ENCODE peak calls at places on chromosomes 7 and 10, in ten cellular contexts. M is GM12865; T is brain microvascular endothelial cell; A is fibroblast of pulmonary artery; K is hepatocyte; V is CD8-positive, alpha-beta memory T cell; J is endothelial cell of umbilical vein; E is fibroblast of mammary gland; U is cardiac muscle cell; S is ascending aorta. Y is an unnamed sample.

GRCh38 chr10:30029890-30030261 is 29.5 kb downstream of the JCAD start:
- DNase-seq in E (no peak), T (no peak), A (no peak), S (no peak), V (no peak), K (no peak), J (no peak), M (no peak), U (no peak), Y (no peak)

GRCh38 chr7:128781126-128781525 is 5.5 kb upstream of the OPN1SW start:
- DNase-seq in K (no peak), M (no peak), J (no peak), A (peak), S (no peak), T (no peak), U (peak), E (peak), V (no peak), Y (no peak)

GRCh38 chr10:119693262-119693957 is 32.4 kb upstream of the INPP5F start:
- DNase-seq in V (no peak), U (no peak), K (no peak), S (no peak), T (no peak), M (peak), E (no peak), J (no peak), A (no peak), Y (no peak)

GRCh38 chr7:37833107-37833817 is 15.1 kb upstream of the NME8 start:
- DNase-seq in K (peak), T (peak), S (no peak), J (peak), A (peak), E (peak), V (peak), U (peak), M (peak), Y (peak)

GRCh38 chr7:96670338-96671289 is 39.0 kb downstream of the SEM1 start:
- DNase-seq in A (no peak), J (peak), V (no peak), S (no peak), M (no peak), K (no peak), E (no peak), U (no peak), T (no peak), Y (no peak)

GRCh38 chr10:102620138-102620591 is 24.1 kb upstream of the TRIM8 start:
- DNase-seq in S (no peak), T (no peak), A (no peak), M (no peak), V (no peak), K (no peak), E (no peak), J (no peak), U (peak), Y (no peak)

GRCh38 chr10:74754397-74754796 is 72.0 kb upstream of the KAT6B start:
- DNase-seq in A (no peak), J (no peak), E (no peak), T (no peak), V (no peak), U (no peak), K (no peak), S (no peak), M (no peak), Y (no peak)

GRCh38 chr7:40815512-40815911 is 680.7 kb downstream of the SUGCT start:
- DNase-seq in J (no peak), T (no peak), U (no peak), M (no peak), S (no peak), V (no peak), K (no peak), A (peak), E (peak), Y (no peak)

GRCh38 chr7:149783386-149784250 is 10.2 kb upstream of the ZNF467 start:
- DNase-seq in U (no peak), K (no peak), A (no peak), S (no peak), J (no peak), T (no peak), V (no peak), M (no peak), E (no peak), Y (peak)

DNA sequence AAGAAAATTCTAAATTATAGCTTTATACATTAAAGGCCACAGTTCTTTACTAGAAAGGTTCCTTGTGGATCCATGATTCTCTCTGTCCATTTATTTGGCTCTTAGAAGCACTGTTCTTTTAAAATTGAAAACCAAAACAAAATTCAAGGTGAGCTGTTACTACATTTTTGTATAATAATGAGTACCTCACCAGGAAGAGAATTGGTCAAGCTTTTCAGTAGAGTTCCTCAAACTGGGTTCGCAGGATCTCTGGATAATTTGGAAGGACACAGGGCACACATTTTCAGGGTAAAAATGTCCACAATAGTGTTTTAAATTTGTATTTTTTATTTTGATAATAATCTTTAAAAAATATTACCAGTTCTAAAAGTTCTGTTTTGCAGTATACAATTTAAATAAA is 93.0 kb downstream of the PPP1R3A start:
- DNase-seq in J (no peak), V (no peak), S (no peak), A (no peak), E (no peak), K (no peak), M (no peak), U (no peak), T (no peak), Y (no peak)
- H3K4me3 ChIP-seq in J (no peak), V (no peak), S (no peak), A (no peak), E (no peak), K (no peak), M (no peak), U (no peak), T (no peak), Y (no peak)

GRCh38 chr7:39700165-39700564 is 76.8 kb downstream of the RALA start:
- DNase-seq in J (no peak), M (no peak), V (no peak), E (no peak), A (no peak), S (no peak), T (no peak), U (no peak), K (no peak), Y (no peak)
- H3K4me3 ChIP-seq in J (no peak), M (no peak), V (no peak), E (no peak), A (no peak), S (no peak), T (no peak), U (no peak), K (no peak), Y (no peak)

GRCh38 chr10:68870545-68871104 is 30.5 kb upstream of the DDX50 start:
- DNase-seq in U (no peak), M (peak), E (no peak), J (no peak), A (no peak), V (no peak), T (no peak), K (no peak), S (no peak), Y (no peak)

GRCh38 chr10:68871105-68871711 is 29.9 kb upstream of the DDX50 start:
- DNase-seq in U (peak), T (peak), K (peak), A (peak), V (no peak), M (no peak), S (no peak), E (peak), J (no peak), Y (peak)

GRCh38 chr10:68869623-68870022 is 31.5 kb upstream of the DDX50 start:
- DNase-seq in T (no peak), K (no peak), A (peak), M (no peak), V (no peak), S (no peak), E (peak), J (no peak), U (peak), Y (no peak)

GRCh38 chr10:68870061-68870460 is 31.1 kb upstream of the DDX50 start:
- DNase-seq in U (no peak), K (no peak), T (no peak), J (no peak), S (no peak), E (peak), V (no peak), A (no peak), M (no peak), Y (no peak)

GRCh38 chr10:68871731-68872342 is 29.3 kb upstream of the DDX50 start:
- DNase-seq in T (peak), M (no peak), E (peak), S (no peak), V (no peak), J (no peak), U (peak), K (peak), A (peak), Y (peak)
- H3K4me3 ChIP-seq in T (no peak), M (no peak), E (no peak), S (no peak), V (no peak), J (no peak), U (no peak), K (no peak), A (no peak), Y (peak)

GRCh38 chr10:132329565-132330485 is 2.2 kb upstream of the LRRC27 start:
- DNase-seq in S (no peak), K (no peak), A (peak), E (peak), V (peak), M (peak), T (peak), U (peak), J (peak), Y (no peak)
- H3K4me3 ChIP-seq in S (peak), K (peak), A (peak), E (peak), V (peak), M (peak), T (peak), U (no peak), J (peak), Y (peak)

DNA sequence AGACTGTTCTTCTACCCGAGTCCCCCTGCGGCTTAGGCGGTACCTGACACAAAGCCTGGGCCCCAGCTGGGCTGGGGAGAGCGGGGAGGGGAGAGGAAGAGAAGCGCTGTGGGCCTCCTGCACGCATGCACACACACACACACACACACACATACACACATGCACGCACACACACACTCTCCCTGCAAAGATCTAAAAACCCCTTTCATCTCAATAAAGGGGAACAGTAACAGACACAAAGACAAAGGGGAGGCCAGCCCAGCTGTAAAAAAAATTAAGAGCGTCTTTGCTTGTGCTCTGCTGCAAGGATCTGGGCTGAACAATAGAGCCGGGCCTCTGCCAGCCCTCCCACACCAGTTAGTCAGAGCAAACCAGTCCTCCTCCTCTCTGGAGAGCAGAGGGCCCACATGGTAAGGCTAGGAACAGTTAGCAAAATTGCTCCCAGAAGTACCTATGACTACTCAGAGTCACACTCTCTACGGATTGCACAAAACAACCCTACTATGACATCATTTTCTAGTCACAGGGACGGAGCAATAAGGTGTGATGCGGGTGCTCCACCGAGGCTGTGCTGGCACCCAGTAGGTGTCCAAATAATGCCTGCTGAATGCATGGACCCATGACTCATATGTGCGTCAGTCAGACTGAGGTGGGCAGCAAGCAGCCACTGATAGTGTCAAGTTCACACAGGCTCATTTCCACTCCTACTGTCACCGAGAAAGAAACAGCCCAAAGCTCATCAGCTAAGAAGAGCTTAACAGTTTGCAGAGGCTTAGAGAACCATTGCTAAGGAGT is 9.2 kb downstream of the ITPRIP start:
- DNase-seq in J (peak), V (peak), U (peak), A (peak), S (peak), K (peak), E (peak), T (peak), M (peak), Y (peak)
- H3K4me3 ChIP-seq in J (no peak), V (peak), U (no peak), A (peak), S (peak), K (no peak), E (peak), T (peak), M (no peak), Y (peak)

GRCh38 chr10:133327651-133328357 is 8.9 kb downstream of the CALY start:
- DNase-seq in U (no peak), A (no peak), E (peak), S (no peak), J (no peak), T (no peak), K (no peak), V (no peak), M (no peak), Y (no peak)

GRCh38 chr10:133332936-133333699 is 3.6 kb downstream of the CALY start:
- DNase-seq in J (no peak), V (no peak), K (no peak), U (no peak), E (no peak), A (no peak), T (no peak), M (no peak), S (no peak), Y (no peak)

GRCh38 chr10:133326745-133327650 is 9.7 kb downstream of the CALY start:
- DNase-seq in T (no peak), K (no peak), J (no peak), U (no peak), M (no peak), V (no peak), E (peak), S (no peak), A (no peak), Y (no peak)

GRCh38 chr10:133328358-133329343 is 8.0 kb downstream of the CALY start:
- DNase-seq in V (no peak), M (no peak), K (no peak), T (no peak), A (no peak), E (no peak), J (no peak), S (no peak), U (no peak), Y (no peak)

DNA sequence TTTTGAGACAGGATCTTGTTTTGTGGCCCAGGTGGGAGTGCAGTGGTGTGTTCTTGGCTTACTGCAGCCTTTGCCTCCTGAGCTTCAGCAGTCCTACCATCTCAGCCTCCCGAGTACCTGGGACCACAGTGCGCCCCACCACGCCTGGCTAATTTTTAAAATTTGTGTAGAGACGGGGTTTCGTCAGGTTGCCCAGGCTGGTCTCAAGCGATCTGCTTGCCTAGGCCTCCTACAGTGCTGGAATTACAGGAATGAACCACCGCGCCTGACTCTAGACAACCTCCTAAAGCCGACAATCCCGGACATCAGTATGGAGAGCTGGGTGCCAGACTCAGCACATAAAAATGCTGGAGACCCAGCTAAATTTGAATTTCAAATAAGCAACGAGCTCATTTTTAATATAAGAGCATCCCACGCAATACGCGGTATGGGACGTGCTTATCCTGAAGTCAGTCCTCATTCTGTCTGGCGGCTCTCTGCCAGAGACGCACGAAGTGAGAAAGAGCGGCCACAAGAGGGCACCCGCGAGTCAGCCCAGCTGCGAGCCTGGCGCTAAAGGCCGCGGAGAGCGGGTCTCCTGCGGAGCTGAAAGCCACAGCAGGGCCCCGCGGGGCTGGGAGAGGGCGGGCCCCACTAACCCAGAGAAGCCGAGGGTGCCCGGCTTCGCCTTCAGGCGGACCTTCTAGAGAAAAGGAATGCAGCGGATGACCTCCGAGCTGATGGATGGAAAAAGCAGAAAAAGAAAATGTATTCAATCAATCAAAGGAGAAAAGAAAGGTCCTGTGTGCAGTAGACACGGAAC is 7.1 kb downstream of the CALY start:
- DNase-seq in U (peak), K (peak), E (peak), T (peak), A (peak), J (peak), V (peak), S (no peak), M (peak), Y (peak)
- H3K4me3 ChIP-seq in U (no peak), K (no peak), E (peak), T (no peak), A (peak), J (no peak), V (no peak), S (peak), M (no peak), Y (peak)